ENCODE peak calls at places on chromosomes 6 and 20, in seven cellular contexts. N is mesenchymal stem cell, U is H9, O is mesendoderm, X is IMR-90, M is H1, G is trophoblast cell. J is an unnamed sample.

GRCh38 chr6:108578595-108579038 is 17.9 kb downstream of the FOXO3 start:
- DNase-seq in G (peak; percentile 94), X (peak; percentile 81), O (no peak), N (peak; percentile 86), M (no peak), U (no peak), J (no peak)

GRCh38 chr6:89302936-89303335 is 12.2 kb downstream of the GABRR2 start:
- DNase-seq in G (no peak), U (no peak), X (no peak), O (no peak), M (no peak), N (no peak), J (no peak)

GRCh38 chr20:38198238-38198861 is 33.3 kb upstream of the TGM2 start:
- DNase-seq in M (no peak), O (no peak), X (peak; percentile 73), N (peak; percentile 69), G (peak; percentile 92), U (no peak), J (no peak)

GRCh38 chr6:89154131-89154530 is 8.3 kb downstream of the PM20D2 start:
- DNase-seq in O (no peak), N (no peak), G (peak; percentile 82), U (no peak), M (no peak), X (peak; percentile 28), J (no peak)

GRCh38 chr20:34574426-34574825 is 15.9 kb downstream of the MAP1LC3A start:
- DNase-seq in G (no peak), M (no peak), X (no peak), N (no peak), U (no peak), O (no peak), J (no peak)

GRCh38 chr20:20666359-20666758 is 46.1 kb downstream of the RALGAPA2 start:
- DNase-seq in M (no peak), O (no peak), X (no peak), U (no peak), G (no peak), N (no peak), J (no peak)

GRCh38 chr6:21438237-21438985 is 155.1 kb upstream of the SOX4 start:
- DNase-seq in O (no peak), G (no peak), U (no peak), N (no peak), M (no peak), X (no peak), J (no peak)

GRCh38 chr6:97462031-97462430 is 179.0 kb upstream of the MMS22L start:
- DNase-seq in G (no peak), M (no peak), X (no peak), N (no peak), U (no peak), O (no peak), J (no peak)

GRCh38 chr6:16316741-16317251 is 78.4 kb downstream of the GMPR start:
- DNase-seq in X (peak; percentile 89), M (no peak), G (peak; percentile 53), O (peak; percentile 86), U (peak; percentile 67), N (peak; percentile 68), J (no peak)

DNA sequence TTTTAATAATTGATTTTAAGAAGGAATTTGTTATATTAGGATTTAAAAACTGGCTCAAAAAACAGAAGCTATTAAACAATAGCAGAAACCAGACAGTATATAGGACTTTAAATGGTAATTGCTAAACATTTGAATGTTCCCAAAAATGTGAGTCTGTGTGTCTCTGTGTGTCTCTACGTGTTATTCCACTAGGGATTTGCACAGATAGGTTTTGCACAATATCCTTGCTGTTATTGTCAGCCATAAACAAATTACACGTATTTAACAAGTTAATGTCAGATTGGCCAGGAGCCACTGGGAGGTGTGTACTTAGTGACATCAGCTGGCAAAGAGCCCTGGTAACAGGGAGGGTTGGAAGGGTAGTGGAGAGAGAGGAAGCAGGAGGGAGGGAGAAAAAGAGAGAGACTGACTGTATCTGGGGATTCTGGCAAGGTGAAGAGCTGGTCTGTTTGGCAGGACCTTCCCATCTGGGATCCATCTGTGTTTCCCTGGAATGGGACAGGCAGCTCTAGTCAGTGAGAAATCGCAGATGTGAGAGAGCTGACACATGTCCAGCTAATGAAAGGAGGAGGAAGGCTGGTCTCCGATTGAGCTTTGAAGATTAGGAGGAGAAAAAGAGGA is 72.2 kb downstream of the CBFA2T2 start:
- DNase-seq in G (no peak), O (peak; percentile 64), X (peak; percentile 95), U (peak; percentile 40), M (no peak), N (peak; percentile 90), J (no peak)
- H3K9ac ChIP-seq in G (no peak overlapping the region), O (no peak overlapping the region), X (no peak overlapping the region), U (no peak overlapping the region), M (no peak overlapping the region), N (peak overlapping the region; percentile 28), J (no peak overlapping the region)

DNA sequence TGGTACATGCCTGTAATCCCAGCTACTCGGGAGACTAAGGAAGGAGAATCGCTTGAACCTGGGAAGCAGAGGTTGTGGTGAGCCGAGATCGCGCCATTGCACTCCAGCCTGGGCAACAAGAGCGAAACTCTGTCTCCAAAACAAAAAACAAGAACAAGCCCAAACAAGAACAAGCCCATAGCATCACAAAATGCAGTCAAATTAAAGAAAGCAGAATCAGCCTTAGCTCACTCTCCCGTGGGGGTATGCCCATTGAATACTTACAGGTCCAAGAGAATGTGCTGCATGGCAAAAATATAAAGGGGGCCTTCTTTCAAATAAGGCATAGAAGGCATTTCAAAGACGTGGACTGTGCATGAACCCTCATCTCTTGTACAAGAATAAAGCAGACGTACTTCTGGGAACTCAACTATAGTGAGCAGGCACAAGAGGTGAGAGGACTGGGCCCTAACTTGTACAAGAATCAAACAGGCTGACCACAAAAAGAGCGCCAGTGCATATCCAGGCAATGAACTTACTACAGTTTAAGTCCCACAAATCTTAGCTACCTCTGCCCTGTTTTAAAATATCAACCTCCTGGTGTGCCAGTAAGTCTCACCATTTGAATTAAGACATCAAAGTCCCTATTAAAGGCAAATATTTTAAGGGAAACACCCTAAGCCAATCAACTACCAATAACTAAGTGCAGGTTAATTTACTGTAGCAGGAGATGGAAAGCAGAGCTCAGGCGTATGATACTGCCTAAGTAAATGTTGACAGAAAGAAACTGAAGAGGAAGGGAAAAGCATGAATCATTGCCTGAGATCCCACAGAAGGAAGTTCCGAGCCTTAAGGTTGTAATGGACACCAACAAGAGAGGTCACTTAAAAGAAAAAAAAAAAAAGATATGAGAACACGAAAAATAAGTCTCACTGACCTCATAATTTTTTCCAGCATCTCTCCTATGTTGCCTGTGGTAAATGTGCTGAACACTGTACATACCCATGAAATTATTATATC is 37.4 kb downstream of the TOMM6 start:
- DNase-seq in G (no peak), O (no peak), M (no peak), X (peak; percentile 76), U (no peak), N (peak; percentile 74), J (no peak)
- H3K4ac ChIP-seq in G (no peak overlapping the region), O (no peak overlapping the region), M (no peak overlapping the region), X (no peak overlapping the region), U (no peak overlapping the region), N (no peak overlapping the region), J (no peak overlapping the region)

DNA sequence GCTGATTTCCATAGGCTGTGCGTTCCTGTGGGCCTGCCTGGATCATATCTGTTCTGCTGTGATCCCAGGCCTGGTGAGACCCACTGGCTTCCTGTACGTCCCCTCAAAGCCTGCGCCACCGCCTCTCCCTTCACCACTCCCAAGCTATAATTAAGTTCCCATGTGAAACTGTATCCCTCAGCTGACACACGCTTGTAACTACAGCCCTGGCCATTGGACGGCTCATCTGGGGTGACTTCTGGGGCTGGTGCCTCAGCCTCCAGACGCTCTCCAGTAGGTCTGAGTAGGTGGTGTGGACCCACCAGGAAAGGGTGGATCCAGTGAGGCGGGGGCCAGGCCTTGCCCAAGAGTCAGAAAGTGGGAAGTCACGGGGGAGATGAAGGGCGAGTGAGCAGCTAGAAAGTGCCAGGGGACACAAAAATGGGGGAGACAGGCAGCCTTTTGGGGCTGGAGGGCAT is 21.0 kb downstream of the PPARD start:
- DNase-seq in X (peak; percentile 39), O (peak; percentile 44), M (no peak), G (no peak), U (peak; percentile 50), N (peak; percentile 95), J (no peak)
- H3K4me1 ChIP-seq in X (peaks cover 38% of the 10 kb centered on the region), O (peaks cover 15% of the 10 kb centered on the region), M (peaks cover 16% of the 10 kb centered on the region), G (peaks cover 7% of the 10 kb centered on the region), U (peaks cover 9% of the 10 kb centered on the region), N (peaks cover 37% of the 10 kb centered on the region), J (no peaks in the 10 kb centered on the region)

GRCh38 chr20:6704132-6704861 is 63.2 kb upstream of the BMP2 start:
- DNase-seq in X (peak; percentile 75), U (no peak), O (no peak), G (no peak), N (peak; percentile 82), M (no peak), J (no peak)

GRCh38 chr20:6703047-6703446 is 64.4 kb upstream of the BMP2 start:
- DNase-seq in G (no peak), X (no peak), O (no peak), M (no peak), N (no peak), U (no peak), J (no peak)

GRCh38 chr20:6705920-6706500 is 61.5 kb upstream of the BMP2 start:
- DNase-seq in N (no peak), X (no peak), O (no peak), G (no peak), M (no peak), U (no peak), J (no peak)

GRCh38 chr20:6707231-6707870 is 60.1 kb upstream of the BMP2 start:
- DNase-seq in N (peak; percentile 46), O (peak; percentile 80), M (no peak), X (no peak), U (no peak), G (no peak), J (no peak)

DNA sequence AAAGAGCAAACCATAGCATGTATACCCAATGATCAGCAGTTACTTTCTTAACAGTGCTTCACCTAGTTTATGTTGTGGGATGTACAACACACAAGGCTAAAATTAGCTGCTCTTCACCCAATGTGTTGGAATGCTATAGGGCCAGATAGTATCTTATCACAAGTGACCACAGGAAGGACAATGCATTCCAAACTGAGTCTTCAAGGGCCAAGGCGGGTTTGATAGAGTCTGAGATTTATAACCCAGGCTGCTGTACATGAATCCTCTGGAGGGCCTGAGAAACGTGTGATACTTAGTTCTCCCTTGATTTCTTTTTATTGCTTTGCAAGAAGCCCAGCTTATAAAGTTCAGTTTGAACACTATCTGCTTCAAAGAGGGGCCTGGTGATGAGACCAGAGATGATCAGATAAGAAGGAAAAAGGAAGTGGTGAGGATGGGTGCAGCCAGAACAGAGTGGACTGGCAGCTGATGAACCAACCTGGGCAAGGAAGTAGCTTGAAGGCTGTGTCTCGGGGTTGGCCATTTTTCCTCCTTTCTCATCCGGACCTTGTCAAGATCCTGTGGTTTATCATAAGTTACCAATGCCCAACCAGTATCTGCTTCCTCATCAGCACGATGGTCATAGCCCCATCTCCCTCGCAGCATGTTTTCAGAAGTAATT is 62.2 kb upstream of the BMP2 start:
- DNase-seq in X (no peak), U (no peak), M (no peak), G (no peak), O (peak; percentile 78), N (peak; percentile 70), J (no peak)
- H3K9ac ChIP-seq in X (no peak overlapping the region), U (no peak overlapping the region), M (no peak overlapping the region), G (no peak overlapping the region), O (no peak overlapping the region), N (peak overlapping the region; percentile 85), J (no peak overlapping the region)

J was measured in neuronal stem cell.